ENCODE peak calls at places on chromosomes 4 and X, in eight cellular contexts. One of them, this sample, is unnamed.

GRCh38 chr4:128979934-128980333 is 113.4 kb downstream of the SCLT1 start:
- DNase-seq in thoracic aorta: no peak
- DNase-seq in IMR-90: peak; percentile 86
- DNase-seq in astrocyte of the spinal cord: peak; percentile 82
- DNase-seq in MM.1S: no peak
- DNase-seq in upper lobe of right lung: no peak
- DNase-seq in brain microvascular endothelial cell: peak; percentile 82
- DNase-seq in coronary artery: no peak
- DNase-seq in this sample: peak; percentile 78

GRCh38 chr4:86484241-86484640 is 109.9 kb upstream of the PTPN13 start:
- DNase-seq in coronary artery: no peak
- DNase-seq in MM.1S: peak; percentile 84
- DNase-seq in thoracic aorta: no peak
- DNase-seq in IMR-90: no peak
- DNase-seq in upper lobe of right lung: no peak
- DNase-seq in brain microvascular endothelial cell: no peak
- DNase-seq in astrocyte of the spinal cord: peak; percentile 51
- DNase-seq in this sample: no peak

GRCh38 chr4:54662123-54662522 is 4.4 kb downstream of the KIT start:
- DNase-seq in IMR-90: no peak
- DNase-seq in astrocyte of the spinal cord: no peak
- DNase-seq in coronary artery: no peak
- DNase-seq in MM.1S: no peak
- DNase-seq in thoracic aorta: no peak
- DNase-seq in brain microvascular endothelial cell: no peak
- DNase-seq in upper lobe of right lung: no peak
- DNase-seq in this sample: no peak

GRCh38 chr4:2273657-2274319 is 11.9 kb upstream of the MXD4 start:
- DNase-seq in thoracic aorta: no peak
- DNase-seq in IMR-90: no peak
- DNase-seq in astrocyte of the spinal cord: no peak
- DNase-seq in MM.1S: no peak
- DNase-seq in coronary artery: no peak
- DNase-seq in brain microvascular endothelial cell: no peak
- DNase-seq in upper lobe of right lung: no peak
- DNase-seq in this sample: no peak

GRCh38 chr4:80266902-80267380 is 477 bp downstream of the FGF5 start:
- DNase-seq in astrocyte of the spinal cord: peak; percentile 59
- DNase-seq in upper lobe of right lung: no peak
- DNase-seq in MM.1S: no peak
- DNase-seq in IMR-90: peak; percentile 59
- DNase-seq in brain microvascular endothelial cell: peak; percentile 39
- DNase-seq in coronary artery: no peak
- DNase-seq in thoracic aorta: no peak
- DNase-seq in this sample: no peak

GRCh38 chrX:38437093-38437492 is 84.7 kb downstream of the OTC start:
- DNase-seq in thoracic aorta: no peak
- DNase-seq in IMR-90: peak; percentile 0
- DNase-seq in coronary artery: no peak
- DNase-seq in upper lobe of right lung: no peak
- DNase-seq in astrocyte of the spinal cord: no peak
- DNase-seq in brain microvascular endothelial cell: peak; percentile 1
- DNase-seq in MM.1S: no peak
- DNase-seq in this sample: peak; percentile 9

GRCh38 chrX:131060147-131060546 is 2.0 kb downstream of the ARHGAP36 start:
- DNase-seq in coronary artery: no peak
- DNase-seq in thoracic aorta: no peak
- DNase-seq in MM.1S: no peak
- DNase-seq in upper lobe of right lung: no peak
- DNase-seq in astrocyte of the spinal cord: no peak
- DNase-seq in brain microvascular endothelial cell: no peak
- DNase-seq in IMR-90: no peak
- DNase-seq in this sample: no peak

GRCh38 chrX:138908577-138908976 is 197.1 kb upstream of the FGF13 start:
- DNase-seq in IMR-90: no peak
- DNase-seq in MM.1S: no peak
- DNase-seq in astrocyte of the spinal cord: no peak
- DNase-seq in brain microvascular endothelial cell: no peak
- DNase-seq in coronary artery: no peak
- DNase-seq in upper lobe of right lung: no peak
- DNase-seq in thoracic aorta: no peak
- DNase-seq in this sample: peak; percentile 54

DNA sequence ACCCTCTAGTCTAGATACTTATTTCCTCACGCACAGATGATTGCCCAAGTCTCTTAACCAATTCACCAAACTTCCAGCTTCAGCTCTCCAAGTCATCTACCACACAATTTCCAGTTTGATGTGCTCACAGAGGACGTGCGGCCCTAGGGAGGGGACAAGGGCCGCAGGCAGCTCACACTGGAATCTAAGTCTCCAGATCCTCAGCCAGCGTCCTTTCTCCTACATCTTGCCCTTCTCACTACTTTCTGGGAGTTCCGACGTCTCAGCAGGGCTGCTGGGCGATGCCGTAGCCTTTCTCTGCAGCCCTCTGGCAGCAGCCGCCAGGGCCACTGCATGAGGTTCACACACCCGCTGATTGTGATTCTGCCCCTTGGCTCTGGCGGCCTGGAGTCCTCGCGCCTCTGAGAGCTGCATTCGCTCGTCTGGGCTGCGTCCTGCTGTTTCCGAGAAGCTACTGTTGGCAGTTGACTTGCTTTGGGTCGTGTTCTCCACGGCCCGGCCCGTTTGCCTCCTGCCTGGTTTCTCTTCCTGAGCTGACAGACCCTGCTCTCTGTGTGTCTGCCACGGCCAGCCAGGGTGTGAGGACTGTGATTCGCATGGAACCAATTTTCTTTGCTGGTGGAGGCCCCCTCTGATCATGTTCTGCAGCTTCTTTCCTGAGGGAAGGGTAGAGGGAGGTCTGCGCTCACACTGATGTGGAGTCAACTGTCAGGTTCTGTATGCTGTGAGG is 14.1 kb upstream of the TMEM131L start:
- DNase-seq in MM.1S: no peak
- DNase-seq in astrocyte of the spinal cord: peak; percentile 57
- DNase-seq in upper lobe of right lung: no peak
- DNase-seq in coronary artery: no peak
- DNase-seq in thoracic aorta: no peak
- DNase-seq in IMR-90: no peak
- DNase-seq in brain microvascular endothelial cell: no peak
- DNase-seq in this sample: no peak
- TF ChIP-seq CTCF in MM.1S: no peak
- TF ChIP-seq CTCF in astrocyte of the spinal cord: no peak
- TF ChIP-seq CTCF in upper lobe of right lung: no peak
- TF ChIP-seq CTCF in coronary artery: no peak
- TF ChIP-seq CTCF in thoracic aorta: no peak
- TF ChIP-seq CTCF in IMR-90: no peak
- TF ChIP-seq CTCF in brain microvascular endothelial cell: no peak
- TF ChIP-seq CTCF in this sample: no peak

GRCh38 chrX:28177202-28177601 is 196.0 kb upstream of the DCAF8L1 start:
- DNase-seq in coronary artery: no peak
- DNase-seq in thoracic aorta: no peak
- DNase-seq in brain microvascular endothelial cell: no peak
- DNase-seq in upper lobe of right lung: no peak
- DNase-seq in astrocyte of the spinal cord: no peak
- DNase-seq in MM.1S: no peak
- DNase-seq in IMR-90: no peak
- DNase-seq in this sample: peak; percentile 9
- TF ChIP-seq CTCF in coronary artery: no peak
- TF ChIP-seq CTCF in thoracic aorta: no peak
- TF ChIP-seq CTCF in brain microvascular endothelial cell: peak; percentile 57
- TF ChIP-seq CTCF in upper lobe of right lung: no peak
- TF ChIP-seq CTCF in astrocyte of the spinal cord: peak; percentile 35
- TF ChIP-seq CTCF in MM.1S: peak; percentile 14
- TF ChIP-seq CTCF in IMR-90: peak; percentile 12
- TF ChIP-seq CTCF in this sample: peak; percentile 23

GRCh38 chr4:180641495-180641894 is 1601.7 kb upstream of the TENM3 start:
- DNase-seq in brain microvascular endothelial cell: no peak
- DNase-seq in thoracic aorta: no peak
- DNase-seq in upper lobe of right lung: no peak
- DNase-seq in coronary artery: no peak
- DNase-seq in astrocyte of the spinal cord: no peak
- DNase-seq in IMR-90: no peak
- DNase-seq in MM.1S: no peak
- DNase-seq in this sample: peak; percentile 29
- TF ChIP-seq CTCF in brain microvascular endothelial cell: no peak
- TF ChIP-seq CTCF in thoracic aorta: no peak
- TF ChIP-seq CTCF in upper lobe of right lung: no peak
- TF ChIP-seq CTCF in coronary artery: no peak
- TF ChIP-seq CTCF in astrocyte of the spinal cord: no peak
- TF ChIP-seq CTCF in IMR-90: no peak
- TF ChIP-seq CTCF in MM.1S: no peak
- TF ChIP-seq CTCF in this sample: peak; percentile 13

GRCh38 chrX:129462707-129463106 is 60.6 kb downstream of the SMARCA1 start:
- DNase-seq in IMR-90: no peak
- DNase-seq in coronary artery: no peak
- DNase-seq in astrocyte of the spinal cord: no peak
- DNase-seq in upper lobe of right lung: no peak
- DNase-seq in brain microvascular endothelial cell: no peak
- DNase-seq in thoracic aorta: no peak
- DNase-seq in MM.1S: peak; percentile 31
- DNase-seq in this sample: no peak
- TF ChIP-seq CTCF in IMR-90: no peak
- TF ChIP-seq CTCF in coronary artery: no peak
- TF ChIP-seq CTCF in astrocyte of the spinal cord: no peak
- TF ChIP-seq CTCF in upper lobe of right lung: no peak
- TF ChIP-seq CTCF in brain microvascular endothelial cell: peak; percentile 1
- TF ChIP-seq CTCF in thoracic aorta: no peak
- TF ChIP-seq CTCF in MM.1S: peak; percentile 36
- TF ChIP-seq CTCF in this sample: no peak

GRCh38 chrX:108165349-108166111 is 74.0 kb downstream of the ATG4A start:
- DNase-seq in thoracic aorta: no peak
- DNase-seq in upper lobe of right lung: no peak
- DNase-seq in MM.1S: no peak
- DNase-seq in IMR-90: peak; percentile 51
- DNase-seq in astrocyte of the spinal cord: peak; percentile 43
- DNase-seq in coronary artery: no peak
- DNase-seq in brain microvascular endothelial cell: peak; percentile 38
- DNase-seq in this sample: peak; percentile 48
- TF ChIP-seq CTCF in thoracic aorta: no peak
- TF ChIP-seq CTCF in upper lobe of right lung: peak; percentile 8
- TF ChIP-seq CTCF in MM.1S: peak; percentile 27
- TF ChIP-seq CTCF in IMR-90: peak; percentile 49
- TF ChIP-seq CTCF in astrocyte of the spinal cord: peak; percentile 70
- TF ChIP-seq CTCF in coronary artery: no peak
- TF ChIP-seq CTCF in brain microvascular endothelial cell: peak; percentile 74
- TF ChIP-seq CTCF in this sample: peak; percentile 21

GRCh38 chr4:5839332-5839731 is 53.6 kb downstream of the CRMP1 start:
- DNase-seq in brain microvascular endothelial cell: no peak
- DNase-seq in coronary artery: no peak
- DNase-seq in MM.1S: no peak
- DNase-seq in thoracic aorta: no peak
- DNase-seq in astrocyte of the spinal cord: no peak
- DNase-seq in IMR-90: no peak
- DNase-seq in upper lobe of right lung: no peak
- DNase-seq in this sample: no peak

GRCh38 chr4:5839751-5840674 is 52.9 kb downstream of the CRMP1 start:
- DNase-seq in astrocyte of the spinal cord: peak; percentile 4
- DNase-seq in MM.1S: no peak
- DNase-seq in thoracic aorta: peak; percentile 11
- DNase-seq in coronary artery: no peak
- DNase-seq in brain microvascular endothelial cell: no peak
- DNase-seq in upper lobe of right lung: no peak
- DNase-seq in IMR-90: no peak
- DNase-seq in this sample: no peak

GRCh38 chr4:5842456-5842855 is 50.4 kb downstream of the CRMP1 start:
- DNase-seq in astrocyte of the spinal cord: no peak
- DNase-seq in coronary artery: no peak
- DNase-seq in thoracic aorta: no peak
- DNase-seq in IMR-90: no peak
- DNase-seq in MM.1S: no peak
- DNase-seq in brain microvascular endothelial cell: no peak
- DNase-seq in upper lobe of right lung: no peak
- DNase-seq in this sample: no peak

DNA sequence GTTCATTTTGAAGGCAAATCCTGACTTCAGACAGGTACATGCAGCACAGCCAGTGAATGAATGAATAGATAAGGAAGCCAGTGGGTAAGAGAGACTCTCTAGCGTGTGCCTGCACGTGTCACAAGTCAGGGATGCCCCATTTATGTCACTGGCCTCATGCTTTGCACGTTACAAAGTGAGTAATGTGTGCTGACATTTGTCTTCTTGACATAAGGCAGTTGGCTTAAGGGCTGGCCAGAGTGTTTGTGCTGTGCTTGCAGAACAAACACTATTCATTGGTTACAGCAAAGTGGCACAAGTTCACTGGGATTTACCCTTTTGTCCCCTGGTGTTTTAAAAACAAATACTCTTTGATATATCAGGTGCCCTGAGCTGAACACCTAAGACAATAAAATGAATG is 55.9 kb downstream of the CRMP1 start:
- DNase-seq in brain microvascular endothelial cell: no peak
- DNase-seq in MM.1S: no peak
- DNase-seq in coronary artery: no peak
- DNase-seq in IMR-90: no peak
- DNase-seq in thoracic aorta: no peak
- DNase-seq in astrocyte of the spinal cord: no peak
- DNase-seq in upper lobe of right lung: no peak
- DNase-seq in this sample: no peak
- TF ChIP-seq CTCF in brain microvascular endothelial cell: no peak
- TF ChIP-seq CTCF in MM.1S: no peak
- TF ChIP-seq CTCF in coronary artery: no peak
- TF ChIP-seq CTCF in IMR-90: no peak
- TF ChIP-seq CTCF in thoracic aorta: no peak
- TF ChIP-seq CTCF in astrocyte of the spinal cord: no peak
- TF ChIP-seq CTCF in upper lobe of right lung: no peak
- TF ChIP-seq CTCF in this sample: no peak